ENCODE peak calls at places on chromosome 19, in nine cellular contexts. One of them, this sample, is unnamed.

GRCh38 chr19:19485161-19485997 is 30.0 kb downstream of the TSSK6 start:
- DNase-seq in ELR: peak; percentile 87
- DNase-seq in substantia nigra: no peak
- DNase-seq in HAP-1: no peak
- DNase-seq in caudate nucleus: no peak
- DNase-seq in activated T-cell treated with anti-CD3 and anti-CD28 coated beads, Interleukin-2, amount 50 U/mL, for 4 hours: no peak
- DNase-seq in cortex of kidney: no peak
- DNase-seq in retina: peak; percentile 77
- DNase-seq in SJSA1: no peak
- DNase-seq in this sample: no peak

GRCh38 chr19:18649371-18650047 is 12.7 kb downstream of the KLHL26 start:
- DNase-seq in ELR: no peak
- DNase-seq in substantia nigra: no peak
- DNase-seq in HAP-1: no peak
- DNase-seq in caudate nucleus: peak; percentile 34
- DNase-seq in activated T-cell treated with anti-CD3 and anti-CD28 coated beads, Interleukin-2, amount 50 U/mL, for 4 hours: no peak
- DNase-seq in cortex of kidney: no peak
- DNase-seq in retina: peak; percentile 74
- DNase-seq in SJSA1: no peak
- DNase-seq in this sample: no peak

GRCh38 chr19:5669212-5669611 is 11.1 kb downstream of the MICOS13 start:
- DNase-seq in ELR: no peak
- DNase-seq in substantia nigra: no peak
- DNase-seq in HAP-1: no peak
- DNase-seq in caudate nucleus: no peak
- DNase-seq in activated T-cell treated with anti-CD3 and anti-CD28 coated beads, Interleukin-2, amount 50 U/mL, for 4 hours: no peak
- DNase-seq in cortex of kidney: no peak
- DNase-seq in retina: no peak
- DNase-seq in SJSA1: no peak
- DNase-seq in this sample: no peak

GRCh38 chr19:42386974-42387707 is 3.0 kb downstream of the CNFN start:
- DNase-seq in ELR: peak; percentile 73
- DNase-seq in substantia nigra: no peak
- DNase-seq in HAP-1: peak; percentile 86
- DNase-seq in caudate nucleus: peak; percentile 22
- DNase-seq in activated T-cell treated with anti-CD3 and anti-CD28 coated beads, Interleukin-2, amount 50 U/mL, for 4 hours: peak; percentile 60
- DNase-seq in cortex of kidney: no peak
- DNase-seq in retina: peak; percentile 81
- DNase-seq in SJSA1: peak; percentile 69
- DNase-seq in this sample: peak; percentile 53

GRCh38 chr19:23777216-23777615 is 18.5 kb upstream of the ZNF681 start:
- DNase-seq in ELR: no peak
- DNase-seq in substantia nigra: no peak
- DNase-seq in HAP-1: no peak
- DNase-seq in caudate nucleus: no peak
- DNase-seq in activated T-cell treated with anti-CD3 and anti-CD28 coated beads, Interleukin-2, amount 50 U/mL, for 4 hours: no peak
- DNase-seq in cortex of kidney: no peak
- DNase-seq in retina: no peak
- DNase-seq in SJSA1: no peak
- DNase-seq in this sample: no peak

GRCh38 chr19:37079238-37079637 is 1.0 kb downstream of the ZNF420 start:
- DNase-seq in ELR: peak; percentile 1
- DNase-seq in substantia nigra: no peak
- DNase-seq in HAP-1: no peak
- DNase-seq in caudate nucleus: no peak
- DNase-seq in activated T-cell treated with anti-CD3 and anti-CD28 coated beads, Interleukin-2, amount 50 U/mL, for 4 hours: no peak
- DNase-seq in cortex of kidney: no peak
- DNase-seq in retina: no peak
- DNase-seq in SJSA1: no peak
- DNase-seq in this sample: no peak

GRCh38 chr19:43667524-43668405 is 2.2 kb downstream of the PLAUR start:
- DNase-seq in ELR: peak; percentile 33
- DNase-seq in substantia nigra: no peak
- DNase-seq in HAP-1: peak; percentile 12
- DNase-seq in caudate nucleus: no peak
- DNase-seq in activated T-cell treated with anti-CD3 and anti-CD28 coated beads, Interleukin-2, amount 50 U/mL, for 4 hours: no peak
- DNase-seq in cortex of kidney: no peak
- DNase-seq in retina: peak; percentile 86
- DNase-seq in SJSA1: no peak
- DNase-seq in this sample: no peak

GRCh38 chr19:8615022-8615421 is 4.5 kb upstream of the ADAMTS10 start:
- DNase-seq in ELR: peak; percentile 42
- DNase-seq in substantia nigra: no peak
- DNase-seq in HAP-1: no peak
- DNase-seq in caudate nucleus: no peak
- DNase-seq in activated T-cell treated with anti-CD3 and anti-CD28 coated beads, Interleukin-2, amount 50 U/mL, for 4 hours: no peak
- DNase-seq in cortex of kidney: no peak
- DNase-seq in retina: no peak
- DNase-seq in SJSA1: peak; percentile 31
- DNase-seq in this sample: no peak

GRCh38 chr19:44722131-44723121 is 23.5 kb downstream of the CEACAM16 start:
- DNase-seq in ELR: no peak
- DNase-seq in substantia nigra: no peak
- DNase-seq in HAP-1: no peak
- DNase-seq in caudate nucleus: no peak
- DNase-seq in activated T-cell treated with anti-CD3 and anti-CD28 coated beads, Interleukin-2, amount 50 U/mL, for 4 hours: no peak
- DNase-seq in cortex of kidney: no peak
- DNase-seq in retina: no peak
- DNase-seq in SJSA1: no peak
- DNase-seq in this sample: no peak

This sample was measured in stimulated activated naive CD4-positive, alpha-beta T cell treated with Interleukin-2 at 50 U/mL for 16 hours.